ENCODE peak calls at places on chromosomes 12 and 14, in eight cellular contexts. U, A, T, J, M, C, S and B are unnamed samples.

GRCh38 chr12:62854024-62854423 is 80.9 kb downstream of the PPM1H start:
- DNase-seq in U (no peak), A (no peak), T (no peak), J (no peak), M (no peak), C (no peak), S (no peak), B (no peak)

GRCh38 chr14:61764342-61765122 is 2.3 kb downstream of the SNAPC1 start:
- DNase-seq in U (no peak), A (no peak), T (no peak), J (peak), M (peak), C (no peak), S (no peak), B (no peak)

GRCh38 chr12:642633-643477 is 20.4 kb downstream of the NINJ2 start:
- DNase-seq in U (peak), A (peak), T (peak), J (peak), M (peak), C (no peak), S (peak), B (peak)

GRCh38 chr12:55624056-55624455 is 12.6 kb upstream of the OR10P1 start:
- DNase-seq in U (no peak), A (no peak), T (no peak), J (no peak), M (no peak), C (no peak), S (no peak), B (no peak)

GRCh38 chr12:14892726-14893442 is 7.2 kb upstream of the MGP start:
- DNase-seq in U (peak), A (no peak), T (no peak), J (peak), M (no peak), C (no peak), S (no peak), B (peak)

GRCh38 chr14:96693252-96693820 is 103.8 kb upstream of the VRK1 start:
- DNase-seq in U (no peak), A (no peak), T (no peak), J (no peak), M (no peak), C (no peak), S (no peak), B (no peak)

GRCh38 chr14:23094666-23095195 is at the start of gene ACIN1:
- DNase-seq in U (no peak), A (no peak), T (peak), J (peak), M (peak), C (peak), S (peak), B (peak)

GRCh38 chr12:27866382-27867101 is 86.5 kb upstream of the MANSC4 start:
- DNase-seq in U (no peak), A (no peak), T (no peak), J (peak), M (no peak), C (no peak), S (no peak), B (peak)

GRCh38 chr14:33566082-33566481 is 384.8 kb downstream of the EGLN3 start:
- DNase-seq in U (no peak), A (no peak), T (no peak), J (no peak), M (no peak), C (no peak), S (no peak), B (no peak)

GRCh38 chr14:88729159-88729558 is 63.6 kb downstream of the EML5 start:
- DNase-seq in U (no peak), A (peak), T (no peak), J (peak), M (no peak), C (no peak), S (no peak), B (peak)

GRCh38 chr12:113184098-113184899 is 979 bp downstream of the DDX54 start:
- DNase-seq in U (no peak), A (no peak), T (peak), J (no peak), M (no peak), C (peak), S (no peak), B (no peak)

GRCh38 chr14:86838363-86838762 is 1154.6 kb downstream of the GALC start:
- DNase-seq in U (no peak), A (no peak), T (no peak), J (peak), M (no peak), C (no peak), S (no peak), B (no peak)

GRCh38 chr14:90513151-90514014 is 116.6 kb downstream of the CALM1 start:
- DNase-seq in U (peak), A (no peak), T (peak), J (peak), M (peak), C (no peak), S (peak), B (peak)

GRCh38 chr12:113660941-113661340 is 189.3 kb upstream of the LHX5 start:
- DNase-seq in U (no peak), A (no peak), T (no peak), J (no peak), M (no peak), C (no peak), S (no peak), B (no peak)

GRCh38 chr12:58529897-58530296 is 390.4 kb downstream of the LRIG3 start:
- DNase-seq in U (no peak), A (no peak), T (no peak), J (peak), M (no peak), C (no peak), S (no peak), B (peak)

GRCh38 chr14:101132051-101132541 is 228.6 kb upstream of the RTL1 start:
- DNase-seq in U (no peak), A (no peak), T (peak), J (no peak), M (no peak), C (no peak), S (no peak), B (no peak)

GRCh38 chr12:49335955-49336644 is 888 bp downstream of the C1QL4 start:
- DNase-seq in U (no peak), A (no peak), T (no peak), J (no peak), M (no peak), C (no peak), S (no peak), B (no peak)

GRCh38 chr14:70622111-70622712 is 19.5 kb upstream of the TTC9 start:
- DNase-seq in U (peak), A (peak), T (no peak), J (peak), M (peak), C (no peak), S (no peak), B (peak)

GRCh38 chr12:124655317-124656213 is 88.2 kb upstream of the NCOR2 start:
- DNase-seq in U (peak), A (peak), T (no peak), J (peak), M (no peak), C (no peak), S (peak), B (peak)

GRCh38 chr14:76576047-76576741 is 185.1 kb upstream of the VASH1 start:
- DNase-seq in U (peak), A (no peak), T (no peak), J (no peak), M (no peak), C (no peak), S (no peak), B (peak)

GRCh38 chr12:58364389-58365086 is 423.2 kb downstream of the ATP23 start:
- DNase-seq in U (no peak), A (peak), T (no peak), J (peak), M (no peak), C (peak), S (no peak), B (peak)

GRCh38 chr14:101201535-101202125 is 298.1 kb upstream of the RTL1 start:
- DNase-seq in U (peak), A (no peak), T (peak), J (no peak), M (no peak), C (no peak), S (peak), B (no peak)

GRCh38 chr12:31106101-31106803 is 32.6 kb downstream of the DDX11 start:
- DNase-seq in U (no peak), A (no peak), T (no peak), J (no peak), M (no peak), C (no peak), S (no peak), B (no peak)

GRCh38 chr14:63045612-63046320 is 508 bp upstream of the KCNH5 start:
- DNase-seq in U (peak), A (peak), T (peak), J (peak), M (no peak), C (no peak), S (peak), B (peak)

GRCh38 chr12:105813201-105813600 is 325.6 kb downstream of the NUAK1 start:
- DNase-seq in U (no peak), A (no peak), T (no peak), J (no peak), M (no peak), C (no peak), S (no peak), B (no peak)

DNA sequence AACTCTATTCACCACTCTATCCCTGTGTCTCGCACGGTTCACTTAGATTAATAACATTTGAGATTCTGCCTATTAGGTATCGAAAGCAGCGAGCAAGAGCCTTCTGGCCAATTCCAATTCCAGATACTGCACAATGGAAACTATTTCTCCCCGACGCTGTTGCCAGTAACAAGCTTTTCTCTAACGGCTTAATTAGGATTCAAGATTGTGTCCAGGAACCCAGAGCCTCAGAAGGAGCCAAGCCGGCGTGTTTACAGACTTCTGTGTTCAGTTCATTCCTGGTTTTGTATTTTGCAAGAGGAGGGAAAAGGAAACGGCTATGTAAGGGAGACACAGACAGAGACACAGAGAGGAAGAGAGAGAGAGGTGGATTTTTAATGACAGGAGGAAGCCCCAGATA is 185.6 kb downstream of the DICER1 start:
- DNase-seq in U (no peak), A (no peak), T (no peak), J (peak), M (no peak), C (no peak), S (no peak), B (no peak)
- H3K27ac ChIP-seq in U (no peak), A (no peak), T (no peak), J (no peak), M (no peak), C (no peak), S (no peak), B (no peak)

DNA sequence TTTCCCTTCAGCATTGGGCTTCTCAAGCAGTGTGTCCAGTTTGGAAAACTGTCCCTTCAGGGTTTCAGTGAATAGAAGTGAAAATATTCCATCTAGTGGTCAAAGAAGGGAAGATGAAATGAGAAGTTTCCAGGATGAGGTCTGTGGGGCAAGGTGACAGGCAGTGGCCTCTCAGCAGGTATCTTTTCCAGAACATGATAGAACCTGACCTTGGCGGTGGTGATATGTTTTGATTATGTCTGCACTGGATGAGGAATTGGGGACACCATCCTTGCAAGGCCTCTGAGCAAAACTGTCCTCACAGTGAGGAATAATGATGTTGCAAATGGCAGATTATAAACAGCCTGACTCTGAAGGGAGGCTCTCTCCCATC is 4.7 kb downstream of the GPX2 start:
- DNase-seq in U (no peak), A (peak), T (no peak), J (peak), M (no peak), C (no peak), S (no peak), B (peak)
- H3K27ac ChIP-seq in U (peak), A (peak), T (no peak), J (no peak), M (no peak), C (no peak), S (no peak), B (no peak)

GRCh38 chr12:16348435-16349131 is 1.1 kb downstream of the MGST1 start:
- DNase-seq in U (no peak), A (no peak), T (no peak), J (peak), M (no peak), C (no peak), S (no peak), B (peak)
- H3K27ac ChIP-seq in U (peak), A (peak), T (peak), J (peak), M (peak), C (no peak), S (peak), B (peak)

GRCh38 chr14:98819132-98819866 is 452.7 kb downstream of the BCL11B start:
- DNase-seq in U (peak), A (no peak), T (no peak), J (no peak), M (no peak), C (no peak), S (no peak), B (no peak)
- H3K27ac ChIP-seq in U (no peak), A (no peak), T (no peak), J (no peak), M (no peak), C (no peak), S (no peak), B (no peak)

DNA sequence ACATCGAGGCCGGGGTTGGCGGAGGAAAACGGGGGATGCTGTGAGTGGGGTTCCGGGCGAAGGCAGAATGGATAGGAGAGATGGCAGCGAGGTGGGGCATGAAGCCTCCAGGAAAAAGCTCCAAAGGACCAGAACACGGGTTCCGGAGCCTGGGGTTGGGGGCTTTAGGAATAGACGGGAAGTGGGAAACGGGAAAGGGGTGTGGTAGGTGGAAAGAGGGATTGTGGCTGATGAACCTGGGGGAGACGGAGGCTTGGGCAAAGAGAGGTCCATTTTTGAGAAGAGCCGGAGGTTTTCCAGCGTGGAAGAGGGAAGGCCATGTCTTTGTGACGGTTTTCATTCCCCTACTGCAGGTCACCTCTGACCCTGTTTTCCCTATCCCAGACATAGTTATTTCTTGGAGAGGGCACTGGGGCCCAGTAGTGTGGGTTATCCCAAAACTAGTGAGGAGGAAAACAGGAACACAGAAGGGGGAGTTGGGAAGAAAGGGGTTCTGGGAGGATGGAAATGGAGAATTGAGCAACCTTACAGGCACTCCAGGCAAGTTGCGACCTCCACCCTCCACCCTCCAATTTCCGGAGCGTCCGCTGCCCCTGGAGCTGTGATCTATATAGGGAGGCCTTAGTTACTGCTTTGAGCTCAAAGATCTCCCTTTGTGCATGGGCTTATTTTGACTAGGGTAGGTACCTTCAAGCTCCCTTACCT is 1.1 kb downstream of the ATN1 start:
- DNase-seq in U (no peak), A (no peak), T (no peak), J (peak), M (no peak), C (no peak), S (peak), B (no peak)
- H3K27ac ChIP-seq in U (peak), A (peak), T (peak), J (peak), M (peak), C (peak), S (peak), B (peak)

GRCh38 chr14:100078997-100079561 is 13.9 kb downstream of the EVL start:
- DNase-seq in U (no peak), A (no peak), T (no peak), J (peak), M (peak), C (no peak), S (no peak), B (peak)
- H3K27ac ChIP-seq in U (no peak), A (peak), T (peak), J (peak), M (peak), C (no peak), S (peak), B (no peak)